ENCODE peak calls at places on chromosomes 16 and 17, in ten cellular contexts. A, P, V, J, R, X, F, Q, N and Z are unnamed samples.

GRCh38 chr17:76585048-76585648 is 512 bp downstream of the ST6GALNAC2 start:
- DNase-seq in A (no peak), P (no peak), V (no peak), J (peak; percentile 45), R (no peak), X (no peak), F (no peak), Q (no peak), N (no peak), Z (no peak)

GRCh38 chr16:70151391-70151790 is 22.2 kb upstream of the CLEC18C start:
- DNase-seq in A (no peak), P (no peak), V (no peak), J (no peak), R (peak; percentile 13), X (peak; percentile 3), F (no peak), Q (no peak), N (no peak), Z (no peak)

GRCh38 chr16:7967986-7968509 is 622.3 kb downstream of the TMEM114 start:
- DNase-seq in A (no peak), P (no peak), V (no peak), J (no peak), R (no peak), X (no peak), F (no peak), Q (no peak), N (no peak), Z (no peak)

GRCh38 chr17:75364078-75364477 is 41.4 kb downstream of the GRB2 start:
- DNase-seq in A (no peak), P (no peak), V (no peak), J (no peak), R (no peak), X (no peak), F (peak; percentile 84), Q (no peak), N (no peak), Z (peak; percentile 51)

GRCh38 chr16:57863434-57864160 is 61.3 kb upstream of the KIFC3 start:
- DNase-seq in A (peak; percentile 77), P (peak; percentile 74), V (peak; percentile 69), J (peak; percentile 61), R (no peak), X (peak; percentile 65), F (peak; percentile 79), Q (peak; percentile 76), N (no peak), Z (peak; percentile 45)

GRCh38 chr16:57446530-57447141 is 549 bp downstream of the CIAPIN1 start:
- DNase-seq in A (peak; percentile 83), P (peak; percentile 61), V (peak; percentile 31), J (peak; percentile 67), R (peak; percentile 33), X (peak; percentile 35), F (peak; percentile 4), Q (peak; percentile 43), N (peak; percentile 33), Z (peak; percentile 33)

GRCh38 chr17:21674242-21674731 is 18.0 kb upstream of the KCNJ18 start:
- DNase-seq in A (peak; percentile 61), P (no peak), V (no peak), J (no peak), R (peak; percentile 45), X (no peak), F (no peak), Q (no peak), N (no peak), Z (no peak)

GRCh38 chr17:69417545-69418483 is 3.3 kb downstream of the MAP2K6 start:
- DNase-seq in A (no peak), P (no peak), V (no peak), J (no peak), R (no peak), X (no peak), F (no peak), Q (peak; percentile 62), N (no peak), Z (no peak)

GRCh38 chr16:84929421-84930297 is 81.7 kb downstream of the ZDHHC7 start:
- DNase-seq in A (no peak), P (no peak), V (peak; percentile 71), J (peak; percentile 59), R (peak; percentile 90), X (no peak), F (no peak), Q (no peak), N (no peak), Z (no peak)

GRCh38 chr17:83067071-83067717 is 12.2 kb upstream of the METRNL start:
- DNase-seq in A (peak; percentile 54), P (peak; percentile 12), V (peak; percentile 11), J (peak; percentile 22), R (no peak), X (no peak), F (no peak), Q (no peak), N (no peak), Z (no peak)

GRCh38 chr16:14600164-14600563 is 29.9 kb downstream of the PARN start:
- DNase-seq in A (no peak), P (no peak), V (no peak), J (no peak), R (peak; percentile 48), X (peak; percentile 51), F (peak; percentile 41), Q (peak; percentile 54), N (no peak), Z (peak; percentile 18)

GRCh38 chr17:21382560-21383495 is 6.7 kb downstream of the KCNJ12 start:
- DNase-seq in A (no peak), P (no peak), V (no peak), J (no peak), R (no peak), X (no peak), F (no peak), Q (no peak), N (no peak), Z (no peak)

GRCh38 chr17:64498308-64499203 is 1.7 kb upstream of the POLG2 start:
- DNase-seq in A (no peak), P (no peak), V (no peak), J (no peak), R (no peak), X (no peak), F (no peak), Q (no peak), N (no peak), Z (no peak)

GRCh38 chr16:50861451-50861850 is 119.6 kb downstream of the CYLD start:
- DNase-seq in A (no peak), P (no peak), V (no peak), J (no peak), R (no peak), X (no peak), F (no peak), Q (no peak), N (no peak), Z (no peak)

GRCh38 chr16:78210305-78210704 is 110.9 kb downstream of the WWOX start:
- DNase-seq in A (no peak), P (no peak), V (no peak), J (no peak), R (no peak), X (no peak), F (peak; percentile 29), Q (no peak), N (no peak), Z (peak; percentile 20)

GRCh38 chr16:78871241-78871640 is 729.3 kb downstream of the MAF start:
- DNase-seq in A (no peak), P (no peak), V (no peak), J (no peak), R (no peak), X (no peak), F (no peak), Q (no peak), N (no peak), Z (no peak)

GRCh38 chr16:70482624-70483023 is 28.2 kb downstream of the FCSK start:
- DNase-seq in A (no peak), P (no peak), V (no peak), J (no peak), R (no peak), X (no peak), F (peak; percentile 13), Q (no peak), N (no peak), Z (peak; percentile 59)

GRCh38 chr16:6113749-6114148 is 1016.2 kb upstream of the EEF2KMT start:
- DNase-seq in A (no peak), P (no peak), V (no peak), J (no peak), R (no peak), X (no peak), F (no peak), Q (no peak), N (no peak), Z (no peak)

GRCh38 chr17:5763595-5763994 is 179.3 kb upstream of the NLRP1 start:
- DNase-seq in A (no peak), P (no peak), V (no peak), J (no peak), R (no peak), X (no peak), F (no peak), Q (no peak), N (no peak), Z (no peak)

GRCh38 chr17:40648326-40648968 is 829 bp upstream of the SMARCE1 start:
- DNase-seq in A (peak; percentile 67), P (no peak), V (no peak), J (no peak), R (no peak), X (peak; percentile 28), F (peak; percentile 19), Q (peak; percentile 53), N (peak; percentile 49), Z (no peak)

GRCh38 chr16:20612551-20613470 is 36.6 kb upstream of the ACSM2B start:
- DNase-seq in A (no peak), P (no peak), V (no peak), J (peak; percentile 65), R (no peak), X (no peak), F (no peak), Q (no peak), N (no peak), Z (no peak)

GRCh38 chr17:7889166-7889584 is 586 bp downstream of the CHD3 start:
- DNase-seq in A (peak; percentile 97), P (peak; percentile 99), V (peak; percentile 95), J (peak; percentile 99), R (peak; percentile 16), X (peak; percentile 98), F (peak; percentile 86), Q (peak; percentile 93), N (no peak), Z (peak; percentile 96)
- TF ChIP-seq POLR2A in A (no peak), P (peak; percentile 63), V (peak; percentile 31), J (no peak), R (no peak), X (no peak), F (no peak), Q (no peak), N (no peak), Z (no peak)

GRCh38 chr17:10304758-10305300 is 68.0 kb downstream of the MYH13 start:
- DNase-seq in A (no peak), P (no peak), V (no peak), J (no peak), R (no peak), X (no peak), F (no peak), Q (no peak), N (no peak), Z (no peak)
- TF ChIP-seq POLR2A in A (no peak), P (no peak), V (no peak), J (no peak), R (no peak), X (no peak), F (no peak), Q (no peak), N (no peak), Z (no peak)

GRCh38 chr17:48719642-48720262 is 2.6 kb downstream of the PRAC1 start:
- DNase-seq in A (peak; percentile 56), P (no peak), V (no peak), J (no peak), R (no peak), X (no peak), F (no peak), Q (no peak), N (no peak), Z (no peak)
- TF ChIP-seq POLR2A in A (no peak), P (no peak), V (no peak), J (no peak), R (no peak), X (no peak), F (no peak), Q (no peak), N (no peak), Z (no peak)

GRCh38 chr17:35587074-35587961 is at the start of gene AP2B1:
- DNase-seq in A (peak; percentile 97), P (peak; percentile 95), V (peak; percentile 94), J (peak; percentile 94), R (peak; percentile 90), X (peak; percentile 95), F (peak; percentile 96), Q (peak; percentile 99), N (peak; percentile 71), Z (peak; percentile 74)
- TF ChIP-seq POLR2A in A (no peak), P (peak; percentile 87), V (peak; percentile 68), J (peak; percentile 74), R (peak; percentile 92), X (peak; percentile 76), F (peak; percentile 87), Q (peak; percentile 81), N (peak; percentile 84), Z (peak; percentile 68)